ENCODE peak calls at places on chromosomes 13 and 19, in six cellular contexts. One of them, this sample, is unnamed. For H3K4me1, the result is how much of the 10 kb centered on the place peaks cover.

GRCh38 chr19:20078696-20079095 is 896 bp downstream of the ZNF90 start:
- DNase-seq in keratinocyte: no peak
- DNase-seq in uterus: peak
- DNase-seq in heart left ventricle: peak
- DNase-seq in neural progenitor cell: peak
- DNase-seq in suprapubic skin: peak
- DNase-seq in this sample: no peak

GRCh38 chr13:22836475-22836874 is 344.3 kb upstream of the SGCG start:
- DNase-seq in keratinocyte: no peak
- DNase-seq in uterus: no peak
- DNase-seq in heart left ventricle: no peak
- DNase-seq in neural progenitor cell: no peak
- DNase-seq in suprapubic skin: no peak
- DNase-seq in this sample: no peak

GRCh38 chr19:44111910-44112463 is 1.2 kb upstream of the ZNF225 start:
- DNase-seq in keratinocyte: peak
- DNase-seq in uterus: no peak
- DNase-seq in heart left ventricle: no peak
- DNase-seq in neural progenitor cell: peak
- DNase-seq in suprapubic skin: no peak
- DNase-seq in this sample: no peak

GRCh38 chr19:30908262-30908771 is 440.9 kb downstream of the TSHZ3 start:
- DNase-seq in keratinocyte: no peak
- DNase-seq in uterus: no peak
- DNase-seq in heart left ventricle: no peak
- DNase-seq in neural progenitor cell: no peak
- DNase-seq in suprapubic skin: no peak
- DNase-seq in this sample: no peak

GRCh38 chr19:43433689-43434088 is 19.0 kb downstream of the TEX101 start:
- DNase-seq in keratinocyte: no peak
- DNase-seq in uterus: no peak
- DNase-seq in heart left ventricle: no peak
- DNase-seq in neural progenitor cell: no peak
- DNase-seq in suprapubic skin: no peak
- DNase-seq in this sample: no peak

GRCh38 chr19:54684537-54684936 is 21.8 kb downstream of the LILRB4 start:
- DNase-seq in keratinocyte: no peak
- DNase-seq in uterus: no peak
- DNase-seq in heart left ventricle: no peak
- DNase-seq in neural progenitor cell: peak
- DNase-seq in suprapubic skin: no peak
- DNase-seq in this sample: no peak

GRCh38 chr13:44972956-44973581 is 16.2 kb downstream of the NUFIP1 start:
- DNase-seq in keratinocyte: no peak
- DNase-seq in uterus: no peak
- DNase-seq in heart left ventricle: no peak
- DNase-seq in neural progenitor cell: peak
- DNase-seq in suprapubic skin: no peak
- DNase-seq in this sample: no peak

GRCh38 chr13:47126432-47126831 is 229.6 kb upstream of the HTR2A start:
- DNase-seq in keratinocyte: no peak
- DNase-seq in uterus: no peak
- DNase-seq in heart left ventricle: no peak
- DNase-seq in neural progenitor cell: no peak
- DNase-seq in suprapubic skin: no peak
- DNase-seq in this sample: no peak

GRCh38 chr19:55452381-55453325 is 8.8 kb downstream of the ISOC2 start:
- DNase-seq in keratinocyte: no peak
- DNase-seq in uterus: peak
- DNase-seq in heart left ventricle: peak
- DNase-seq in neural progenitor cell: peak
- DNase-seq in suprapubic skin: no peak
- DNase-seq in this sample: no peak

GRCh38 chr13:46655727-46656180 is 102.8 kb downstream of the LRCH1 start:
- DNase-seq in keratinocyte: no peak
- DNase-seq in uterus: no peak
- DNase-seq in heart left ventricle: no peak
- DNase-seq in neural progenitor cell: peak
- DNase-seq in suprapubic skin: no peak
- DNase-seq in this sample: no peak

GRCh38 chr13:46165485-46166220 is 16.3 kb downstream of the LCP1 start:
- DNase-seq in keratinocyte: no peak
- DNase-seq in uterus: no peak
- DNase-seq in heart left ventricle: no peak
- DNase-seq in neural progenitor cell: no peak
- DNase-seq in suprapubic skin: no peak
- DNase-seq in this sample: no peak

GRCh38 chr19:36973021-36973843 is 57.1 kb downstream of the ZNF568 start:
- DNase-seq in keratinocyte: peak
- DNase-seq in uterus: peak
- DNase-seq in heart left ventricle: peak
- DNase-seq in neural progenitor cell: no peak
- DNase-seq in suprapubic skin: peak
- DNase-seq in this sample: peak

GRCh38 chr13:33334831-33335230 is 49.3 kb upstream of the STARD13 start:
- DNase-seq in keratinocyte: no peak
- DNase-seq in uterus: no peak
- DNase-seq in heart left ventricle: no peak
- DNase-seq in neural progenitor cell: no peak
- DNase-seq in suprapubic skin: no peak
- DNase-seq in this sample: no peak

GRCh38 chr13:38518328-38518727 is 168.5 kb upstream of the FREM2 start:
- DNase-seq in keratinocyte: no peak
- DNase-seq in uterus: no peak
- DNase-seq in heart left ventricle: no peak
- DNase-seq in neural progenitor cell: no peak
- DNase-seq in suprapubic skin: no peak
- DNase-seq in this sample: no peak

GRCh38 chr19:34793562-34793961 is 20.5 kb upstream of the ZNF599 start:
- DNase-seq in keratinocyte: no peak
- DNase-seq in uterus: no peak
- DNase-seq in heart left ventricle: no peak
- DNase-seq in neural progenitor cell: no peak
- DNase-seq in suprapubic skin: no peak
- DNase-seq in this sample: no peak

GRCh38 chr13:20425819-20426219 is 99.8 kb downstream of the CRYL1 start:
- DNase-seq in keratinocyte: no peak
- DNase-seq in uterus: no peak
- DNase-seq in heart left ventricle: no peak
- DNase-seq in neural progenitor cell: no peak
- DNase-seq in suprapubic skin: no peak
- DNase-seq in this sample: no peak

GRCh38 chr19:9839415-9839814 is 4.3 kb downstream of the PIN1 start:
- DNase-seq in keratinocyte: no peak
- DNase-seq in uterus: no peak
- DNase-seq in heart left ventricle: no peak
- DNase-seq in neural progenitor cell: no peak
- DNase-seq in suprapubic skin: no peak
- DNase-seq in this sample: no peak

GRCh38 chr19:7386308-7386707 is 37.6 kb downstream of the ARHGEF18 start:
- DNase-seq in keratinocyte: no peak
- DNase-seq in uterus: no peak
- DNase-seq in heart left ventricle: no peak
- DNase-seq in neural progenitor cell: no peak
- DNase-seq in suprapubic skin: no peak
- DNase-seq in this sample: no peak

GRCh38 chr13:86000546-86000945 is 201.3 kb upstream of the SLITRK6 start:
- DNase-seq in keratinocyte: no peak
- DNase-seq in uterus: no peak
- DNase-seq in heart left ventricle: no peak
- DNase-seq in neural progenitor cell: no peak
- DNase-seq in suprapubic skin: no peak
- DNase-seq in this sample: no peak

GRCh38 chr13:39379118-39379517 is 223.9 kb downstream of the LHFPL6 start:
- DNase-seq in keratinocyte: no peak
- DNase-seq in uterus: no peak
- DNase-seq in heart left ventricle: no peak
- DNase-seq in neural progenitor cell: no peak
- DNase-seq in suprapubic skin: no peak
- DNase-seq in this sample: no peak

GRCh38 chr19:56015756-56016155 is 29.2 kb downstream of the NLRP5 start:
- DNase-seq in keratinocyte: no peak
- DNase-seq in uterus: no peak
- DNase-seq in heart left ventricle: no peak
- DNase-seq in neural progenitor cell: peak
- DNase-seq in suprapubic skin: no peak
- DNase-seq in this sample: no peak

GRCh38 chr13:98890186-98890585 is 87.7 kb downstream of the DOCK9 start:
- DNase-seq in keratinocyte: peak
- DNase-seq in uterus: peak
- DNase-seq in heart left ventricle: no peak
- DNase-seq in neural progenitor cell: no peak
- DNase-seq in suprapubic skin: peak
- DNase-seq in this sample: no peak

GRCh38 chr13:40992678-40993077 is 26.4 kb downstream of the ELF1 start:
- DNase-seq in keratinocyte: no peak
- DNase-seq in uterus: no peak
- DNase-seq in heart left ventricle: no peak
- DNase-seq in neural progenitor cell: no peak
- DNase-seq in suprapubic skin: no peak
- DNase-seq in this sample: no peak

GRCh38 chr13:52665325-52665724 is 12.7 kb downstream of the SUGT1 start:
- DNase-seq in keratinocyte: no peak
- DNase-seq in uterus: no peak
- DNase-seq in heart left ventricle: no peak
- DNase-seq in neural progenitor cell: peak
- DNase-seq in suprapubic skin: no peak
- DNase-seq in this sample: no peak

GRCh38 chr13:73938375-73939070 is 195.7 kb downstream of the KLF12 start:
- DNase-seq in keratinocyte: peak
- DNase-seq in uterus: no peak
- DNase-seq in heart left ventricle: no peak
- DNase-seq in neural progenitor cell: no peak
- DNase-seq in suprapubic skin: no peak
- DNase-seq in this sample: no peak

GRCh38 chr19:41599175-41599966 is 23.4 kb downstream of the CEACAM21 start:
- DNase-seq in keratinocyte: no peak
- DNase-seq in uterus: no peak
- DNase-seq in heart left ventricle: no peak
- DNase-seq in neural progenitor cell: no peak
- DNase-seq in suprapubic skin: no peak
- DNase-seq in this sample: no peak

GRCh38 chr13:50513528-50513863 is 330.0 kb downstream of the DLEU7 start:
- DNase-seq in keratinocyte: no peak
- DNase-seq in uterus: no peak
- DNase-seq in heart left ventricle: no peak
- DNase-seq in neural progenitor cell: no peak
- DNase-seq in suprapubic skin: no peak
- DNase-seq in this sample: no peak
- H3K4me3 ChIP-seq in keratinocyte: no peak
- H3K4me3 ChIP-seq in uterus: peak
- H3K4me3 ChIP-seq in heart left ventricle: no peak
- H3K4me3 ChIP-seq in neural progenitor cell: no peak
- H3K4me3 ChIP-seq in suprapubic skin: no peak
- H3K4me3 ChIP-seq in this sample: no peak

DNA sequence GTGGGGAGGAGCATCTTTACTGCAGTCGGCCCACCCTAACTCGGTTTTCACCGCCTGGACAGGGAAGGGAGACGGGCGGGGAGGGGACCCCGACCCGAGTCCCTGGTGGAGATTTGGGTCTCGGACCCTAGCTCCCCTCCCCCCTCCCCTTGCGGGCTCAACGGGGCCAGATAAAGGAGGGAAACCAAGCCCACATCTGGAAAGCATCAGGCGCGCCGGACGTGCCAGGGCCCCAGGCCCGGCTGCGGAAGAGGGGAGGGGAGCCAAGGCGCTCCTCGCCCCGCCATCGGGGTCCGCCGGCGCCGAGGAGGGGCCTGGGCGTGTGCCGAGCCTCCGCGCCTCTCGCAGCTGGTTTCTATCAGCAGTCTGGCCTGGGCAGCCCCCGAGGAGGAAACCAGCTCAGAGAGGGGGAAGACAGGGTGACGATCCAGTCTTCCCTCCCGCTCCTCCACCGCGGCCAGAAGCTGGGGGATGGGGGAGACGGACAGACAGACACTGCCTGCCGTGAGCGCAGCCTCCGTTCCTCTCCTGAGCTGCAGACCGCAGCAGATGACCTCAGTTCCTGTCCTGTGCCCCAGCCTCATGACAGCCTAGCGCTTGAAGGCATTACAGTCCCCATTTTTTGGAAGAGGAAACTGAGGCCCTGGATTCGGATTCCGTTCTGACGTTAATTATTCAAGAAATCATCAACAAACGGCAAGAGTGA is 3.5 kb upstream of the GNG8 start:
- DNase-seq in keratinocyte: no peak
- DNase-seq in uterus: peak
- DNase-seq in heart left ventricle: peak
- DNase-seq in neural progenitor cell: peak
- DNase-seq in suprapubic skin: peak
- DNase-seq in this sample: no peak
- H3K27ac ChIP-seq in keratinocyte: no peak
- H3K27ac ChIP-seq in uterus: peak
- H3K27ac ChIP-seq in heart left ventricle: peak
- H3K27ac ChIP-seq in neural progenitor cell: no peak
- H3K27ac ChIP-seq in suprapubic skin: peak
- H3K27ac ChIP-seq in this sample: peak

DNA sequence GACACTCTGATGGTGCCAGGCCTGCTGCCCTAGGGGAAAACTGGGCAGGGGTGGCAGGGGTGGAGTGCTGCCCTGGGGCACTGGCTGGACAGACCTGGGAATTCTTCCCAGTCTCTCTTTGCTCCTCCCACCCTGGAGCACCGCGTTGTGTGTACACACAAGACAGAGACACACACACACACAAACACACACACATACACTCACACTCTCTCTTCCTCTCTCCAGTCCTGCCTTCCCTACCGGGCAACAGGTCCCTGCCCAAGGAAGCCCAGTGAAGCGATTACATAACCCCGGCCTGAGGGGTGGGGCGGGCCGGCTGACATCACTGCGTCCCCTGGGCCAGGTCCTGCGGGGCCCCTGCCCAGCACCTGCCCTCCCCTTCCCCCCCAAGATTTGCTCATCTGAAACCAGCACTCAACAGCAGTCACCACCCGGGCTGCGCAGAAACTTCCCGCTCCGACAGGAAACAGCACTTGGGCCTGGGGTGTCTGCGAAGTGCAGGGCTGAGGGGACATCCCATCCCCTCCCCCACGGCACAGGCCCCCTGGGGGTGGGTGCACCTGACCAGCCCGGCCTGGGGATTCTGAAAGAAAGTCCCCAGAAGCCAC is 1.2 kb downstream of the MKNK2 start:
- DNase-seq in keratinocyte: no peak
- DNase-seq in uterus: peak
- DNase-seq in heart left ventricle: peak
- DNase-seq in neural progenitor cell: peak
- DNase-seq in suprapubic skin: peak
- DNase-seq in this sample: no peak
- H3K4me1 ChIP-seq in keratinocyte: under half
- H3K4me1 ChIP-seq in uterus: under half
- H3K4me1 ChIP-seq in heart left ventricle: half or more
- H3K4me1 ChIP-seq in neural progenitor cell: under half
- H3K4me1 ChIP-seq in suprapubic skin: half or more
- H3K4me1 ChIP-seq in this sample: half or more

DNA sequence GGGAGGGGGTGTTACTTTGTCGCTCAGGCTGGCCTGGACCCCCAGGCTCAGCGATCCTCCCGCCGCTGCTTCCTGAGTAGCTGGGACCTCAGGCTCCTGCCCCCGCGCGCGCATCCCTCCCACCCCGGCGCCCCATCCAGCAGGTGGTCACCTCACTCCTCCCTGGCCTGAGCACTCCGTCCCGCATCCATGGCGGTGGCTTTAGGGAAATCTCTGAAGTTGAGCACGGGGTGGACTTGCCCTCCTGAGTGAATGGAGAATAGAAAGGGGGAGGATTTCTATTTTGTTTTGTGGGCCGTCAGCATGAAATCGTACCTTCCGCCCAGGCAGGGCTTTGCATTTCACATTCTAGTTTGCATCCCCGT is 413 bp upstream of the ZNF813 start:
- DNase-seq in keratinocyte: no peak
- DNase-seq in uterus: peak
- DNase-seq in heart left ventricle: peak
- DNase-seq in neural progenitor cell: no peak
- DNase-seq in suprapubic skin: no peak
- DNase-seq in this sample: no peak
- H3K4me3 ChIP-seq in keratinocyte: peak
- H3K4me3 ChIP-seq in uterus: peak
- H3K4me3 ChIP-seq in heart left ventricle: peak
- H3K4me3 ChIP-seq in neural progenitor cell: peak
- H3K4me3 ChIP-seq in suprapubic skin: peak
- H3K4me3 ChIP-seq in this sample: peak